ENCODE peak calls at places on chromosome 3, in ten cellular contexts. S, F, W, Y, U, D, A, H, M and C are unnamed samples.

GRCh38 chr3:87227835-87228144 is 681 bp downstream of the CHMP2B start:
- DNase-seq in S (no peak), F (no peak), W (no peak), Y (no peak), U (no peak), D (no peak), A (no peak), H (no peak), M (no peak), C (no peak)

GRCh38 chr3:63385629-63386028 is 107.5 kb downstream of the SYNPR start:
- DNase-seq in S (no peak), F (no peak), W (no peak), Y (no peak), U (no peak), D (no peak), A (no peak), H (no peak), M (no peak), C (no peak)

GRCh38 chr3:121411554-121411953 is 134.2 kb downstream of the POLQ start:
- DNase-seq in S (no peak), F (no peak), W (no peak), Y (peak), U (no peak), D (no peak), A (peak), H (no peak), M (no peak), C (no peak)

GRCh38 chr3:101677436-101678286 is 729 bp upstream of the ZBTB11 start:
- DNase-seq in S (no peak), F (no peak), W (no peak), Y (no peak), U (no peak), D (no peak), A (no peak), H (no peak), M (no peak), C (no peak)

GRCh38 chr3:124699033-124699432 is 31.2 kb upstream of the UMPS start:
- DNase-seq in S (no peak), F (no peak), W (no peak), Y (no peak), U (no peak), D (no peak), A (no peak), H (no peak), M (no peak), C (no peak)

GRCh38 chr3:167148121-167148520 is 232.0 kb downstream of the ZBBX start:
- DNase-seq in S (no peak), F (no peak), W (peak), Y (no peak), U (no peak), D (no peak), A (no peak), H (no peak), M (no peak), C (no peak)

GRCh38 chr3:27312044-27312668 is 57.0 kb downstream of the NEK10 start:
- DNase-seq in S (no peak), F (peak), W (peak), Y (peak), U (no peak), D (peak), A (peak), H (no peak), M (peak), C (peak)

GRCh38 chr3:153129426-153129825 is 32.6 kb upstream of the RAP2B start:
- DNase-seq in S (no peak), F (no peak), W (no peak), Y (no peak), U (no peak), D (no peak), A (no peak), H (no peak), M (no peak), C (no peak)

GRCh38 chr3:197599089-197599765 is 43.5 kb upstream of the BDH1 start:
- DNase-seq in S (peak), F (peak), W (peak), Y (peak), U (peak), D (peak), A (peak), H (peak), M (peak), C (no peak)

GRCh38 chr3:38334656-38335055 is 11.9 kb upstream of the XYLB start:
- DNase-seq in S (no peak), F (no peak), W (peak), Y (peak), U (no peak), D (no peak), A (no peak), H (no peak), M (peak), C (no peak)

GRCh38 chr3:82423485-82423884 is 662.0 kb upstream of the GBE1 start:
- DNase-seq in S (no peak), F (no peak), W (no peak), Y (no peak), U (no peak), D (no peak), A (no peak), H (no peak), M (no peak), C (no peak)

GRCh38 chr3:43581343-43581742 is 40.5 kb downstream of the ANO10 start:
- DNase-seq in S (no peak), F (no peak), W (no peak), Y (peak), U (no peak), D (no peak), A (no peak), H (no peak), M (no peak), C (no peak)

GRCh38 chr3:183802989-183803388 is 22.4 kb downstream of the MAP6D1 start:
- DNase-seq in S (no peak), F (no peak), W (peak), Y (no peak), U (no peak), D (no peak), A (no peak), H (no peak), M (no peak), C (no peak)

GRCh38 chr3:44415421-44415820 is 62.0 kb downstream of the ZNF445 start:
- DNase-seq in S (no peak), F (no peak), W (no peak), Y (no peak), U (no peak), D (no peak), A (no peak), H (no peak), M (no peak), C (no peak)

GRCh38 chr3:52098108-52098507 is 41.7 kb upstream of the DUSP7 start:
- DNase-seq in S (no peak), F (no peak), W (no peak), Y (no peak), U (no peak), D (no peak), A (no peak), H (no peak), M (no peak), C (peak)